ENCODE peak calls at places on chromosomes 16 and 17, in four cellular contexts. N, U, M and J are unnamed samples.

GRCh38 chr16:15829460-15829859 is 27.4 kb downstream of the MYH11 start:
- DNase-seq in N (peak; percentile 24), U (no peak), M (no peak), J (no peak)

GRCh38 chr16:3949946-3950342 is 69.4 kb upstream of the CREBBP start:
- DNase-seq in N (no peak), U (no peak), M (no peak), J (no peak)

GRCh38 chr16:49492896-49493620 is 119.5 kb downstream of the C16orf78 start:
- DNase-seq in N (no peak), U (no peak), M (no peak), J (no peak)

GRCh38 chr17:18246880-18247612 is 11.5 kb downstream of the FLII start:
- DNase-seq in N (peak; percentile 72), U (no peak), M (no peak), J (peak; percentile 57)

GRCh38 chr16:22077700-22078313 is 14.5 kb upstream of the VWA3A start:
- DNase-seq in N (peak; percentile 76), U (peak; percentile 37), M (peak; percentile 38), J (peak; percentile 39)

GRCh38 chr16:4915226-4915761 is 21.7 kb downstream of the PPL start:
- DNase-seq in N (no peak), U (no peak), M (no peak), J (no peak)

GRCh38 chr16:85136705-85137322 is 24.5 kb upstream of the CIBAR2 start:
- DNase-seq in N (peak; percentile 43), U (no peak), M (no peak), J (no peak)

GRCh38 chr17:80424261-80424660 is 9.3 kb downstream of the ENDOV start:
- DNase-seq in N (no peak), U (no peak), M (no peak), J (no peak)

GRCh38 chr17:64005734-64006167 is 7.6 kb downstream of the PRR29 start:
- DNase-seq in N (peak; percentile 54), U (no peak), M (no peak), J (no peak)

GRCh38 chr17:77132411-77133086 is 8.2 kb upstream of the SEC14L1 start:
- DNase-seq in N (no peak), U (no peak), M (no peak), J (no peak)

GRCh38 chr17:74758846-74759163 is 10.4 kb downstream of the NHERF1 start:
- DNase-seq in N (no peak), U (no peak), M (no peak), J (no peak)

GRCh38 chr16:89188064-89188441 is 12.3 kb downstream of the SLC22A31 start:
- DNase-seq in N (no peak), U (no peak), M (peak; percentile 9), J (no peak)

DNA sequence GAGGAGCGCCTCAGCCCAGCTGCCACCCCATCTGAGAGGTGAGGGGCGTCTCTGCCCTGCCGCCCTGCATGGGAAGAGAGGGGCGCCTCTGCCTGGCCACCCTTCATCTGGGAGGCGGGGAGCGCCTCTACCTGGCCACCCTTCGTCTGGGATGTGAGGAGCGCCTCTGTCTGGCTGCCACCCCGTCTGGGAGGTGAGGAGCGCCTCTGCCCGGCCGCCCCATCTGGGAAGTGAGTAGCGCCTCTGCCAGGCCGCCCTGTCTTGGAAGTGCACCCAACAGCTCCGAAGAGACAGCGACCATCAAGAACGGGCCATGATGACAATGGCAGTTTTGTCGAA is 114.4 kb upstream of the CES5A start:
- DNase-seq in N (no peak), U (no peak), M (no peak), J (no peak)
- TF ChIP-seq CTCF in N (no peak), U (no peak), M (no peak), J (no peak)

DNA sequence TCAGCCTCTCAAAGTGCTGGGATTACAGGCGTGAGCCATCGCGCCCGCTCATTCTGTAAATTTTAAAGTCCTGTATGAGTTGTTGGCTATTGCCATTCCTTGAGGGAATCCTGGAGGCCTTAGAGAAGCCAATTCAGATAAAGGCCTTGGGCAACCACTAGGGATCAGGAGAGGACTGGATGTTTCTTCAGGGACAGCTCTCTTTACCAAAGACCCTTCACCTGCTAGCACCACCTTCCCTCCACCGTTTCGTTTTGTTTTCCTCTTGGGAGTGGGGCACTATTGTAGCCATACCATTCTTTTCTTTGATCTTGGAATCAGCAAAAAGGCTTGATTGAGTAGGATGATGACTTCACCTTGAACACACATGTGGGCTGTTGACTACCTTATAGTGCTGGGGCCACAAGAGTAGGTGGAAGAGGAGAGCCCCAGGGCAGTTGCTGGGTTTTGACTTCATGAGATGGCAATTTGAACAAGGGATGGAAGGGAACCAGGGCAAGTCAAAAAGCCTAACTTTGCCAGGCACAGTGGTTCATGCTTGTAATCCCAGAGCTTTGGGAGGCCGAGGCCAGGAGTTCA is 7.0 kb upstream of the ANKRD40CL start:
- DNase-seq in N (no peak), U (no peak), M (no peak), J (no peak)
- TF ChIP-seq CTCF in N (no peak), U (no peak), M (no peak), J (no peak)

GRCh38 chr17:76004750-76005262 is 4.2 kb downstream of the CDK3 start:
- DNase-seq in N (no peak), U (no peak), M (no peak), J (no peak)

GRCh38 chr17:76003915-76004314 is 3.3 kb downstream of the CDK3 start:
- DNase-seq in N (peak; percentile 71), U (no peak), M (no peak), J (no peak)

GRCh38 chr17:76007850-76008165 is 7.2 kb downstream of the CDK3 start:
- DNase-seq in N (no peak), U (no peak), M (no peak), J (no peak)

GRCh38 chr17:76007131-76007849 is 6.6 kb downstream of the CDK3 start:
- DNase-seq in N (no peak), U (no peak), M (no peak), J (no peak)

GRCh38 chr17:76005263-76006149 is 4.9 kb downstream of the CDK3 start:
- DNase-seq in N (peak; percentile 86), U (no peak), M (peak; percentile 73), J (peak; percentile 77)
- TF ChIP-seq CTCF in N (peak; percentile 85), U (peak; percentile 63), M (peak; percentile 79), J (peak; percentile 88)

DNA sequence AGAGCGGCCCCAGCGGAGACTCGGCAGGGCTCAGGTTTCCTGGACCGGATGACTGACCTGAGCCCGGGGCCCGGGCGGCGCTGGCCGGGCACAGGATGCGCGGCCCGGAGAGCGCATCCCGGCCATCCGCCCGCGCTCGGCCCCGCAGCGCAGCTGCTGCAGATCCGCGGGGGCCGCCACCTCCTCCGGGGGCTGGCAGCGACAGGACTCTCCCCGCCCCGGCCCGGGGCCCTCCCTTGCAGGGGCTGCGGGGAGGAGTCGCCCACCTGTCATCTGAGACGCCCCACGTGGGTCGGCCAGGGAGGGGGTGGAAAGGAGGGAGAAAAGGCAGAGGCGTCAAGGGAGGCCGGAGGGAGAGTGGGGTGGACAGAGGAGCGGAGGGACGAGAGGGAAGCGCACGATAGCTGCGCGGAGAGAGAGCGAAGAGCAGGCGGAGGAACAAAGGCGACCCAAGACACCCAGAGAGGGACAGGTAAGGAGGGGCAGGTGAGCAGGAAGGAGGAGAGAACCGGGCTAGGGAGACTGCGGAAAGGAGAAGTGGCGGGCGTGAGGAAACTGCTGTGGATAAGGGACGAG is 471 bp upstream of the PRKAR1A start:
- DNase-seq in N (peak; percentile 76), U (no peak), M (peak; percentile 62), J (peak; percentile 88)
- TF ChIP-seq CTCF in N (no peak), U (no peak), M (no peak), J (no peak)

GRCh38 chr17:37413875-37414519 is 7.3 kb downstream of the TADA2A start:
- DNase-seq in N (no peak), U (no peak), M (no peak), J (no peak)
- TF ChIP-seq CTCF in N (no peak), U (peak; percentile 27), M (peak; percentile 39), J (no peak)

GRCh38 chr16:73048292-73049050 is 543 bp upstream of the ZFHX3 start:
- DNase-seq in N (peak; percentile 47), U (no peak), M (no peak), J (no peak)
- TF ChIP-seq CTCF in N (no peak), U (no peak), M (peak; percentile 27), J (no peak)

GRCh38 chr16:1485847-1486496 is 2.8 kb downstream of the PTX4 start:
- DNase-seq in N (no peak), U (no peak), M (no peak), J (no peak)

GRCh38 chr16:1487395-1488053 is 1.2 kb downstream of the PTX4 start:
- DNase-seq in N (no peak), U (no peak), M (no peak), J (no peak)

GRCh38 chr16:1486551-1487390 is 2.0 kb downstream of the PTX4 start:
- DNase-seq in N (no peak), U (no peak), M (no peak), J (no peak)

GRCh38 chr16:1477033-1477432 is 2.2 kb upstream of the CLCN7 start:
- DNase-seq in N (no peak), U (no peak), M (no peak), J (no peak)

GRCh38 chr16:1481906-1482835 is 6.6 kb downstream of the PTX4 start:
- DNase-seq in N (no peak), U (no peak), M (no peak), J (no peak)
- TF ChIP-seq CTCF in N (no peak), U (no peak), M (no peak), J (no peak)

GRCh38 chr17:38925263-38925995 is at the start of gene LASP1NB:
- DNase-seq in N (no peak), U (no peak), M (no peak), J (no peak)

GRCh38 chr17:38920374-38921291 is 4.8 kb upstream of the LASP1NB start:
- DNase-seq in N (no peak), U (no peak), M (no peak), J (no peak)

GRCh38 chr17:38919316-38920078 is 5.9 kb upstream of the LASP1NB start:
- DNase-seq in N (no peak), U (no peak), M (no peak), J (no peak)

GRCh38 chr17:38921756-38922411 is 3.5 kb upstream of the LASP1NB start:
- DNase-seq in N (no peak), U (no peak), M (no peak), J (no peak)

GRCh38 chr17:38922538-38923291 is 2.7 kb upstream of the LASP1NB start:
- DNase-seq in N (peak; percentile 84), U (no peak), M (no peak), J (peak; percentile 66)
- TF ChIP-seq CTCF in N (peak; percentile 17), U (no peak), M (no peak), J (peak; percentile 20)

DNA sequence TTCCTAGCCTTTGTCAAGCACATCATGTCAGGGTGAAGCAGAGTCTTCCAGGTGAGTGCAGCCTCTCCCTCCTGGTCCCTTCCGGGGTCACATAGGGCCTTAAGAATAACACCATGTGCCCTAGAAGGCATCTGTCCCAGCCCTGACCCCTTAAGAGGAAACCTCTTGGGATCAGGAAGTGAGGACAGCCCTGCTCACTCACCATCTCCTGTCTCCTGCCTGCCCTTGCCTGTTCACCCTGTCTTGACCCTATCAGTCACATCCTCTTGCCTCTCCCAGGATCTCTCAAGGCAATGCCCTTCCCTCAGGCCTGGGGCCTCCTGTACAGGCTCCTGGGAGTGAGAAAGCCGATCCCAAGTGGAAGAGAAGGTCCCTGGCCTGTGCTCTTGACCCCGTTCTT is 13.9 kb downstream of the MYL4 start:
- DNase-seq in N (no peak), U (no peak), M (no peak), J (no peak)
- TF ChIP-seq CTCF in N (no peak), U (no peak), M (no peak), J (no peak)